ENCODE peak calls at places on chromosomes 6 and 20, in four cellular contexts. C, H, R and O are unnamed samples.

GRCh38 chr20:57481281-57481711 is 43.6 kb downstream of the CTCFL start:
- DNase-seq in C (no peak), H (no peak), R (no peak), O (no peak)

GRCh38 chr6:148343028-148343374 is 363 bp downstream of the SASH1 start:
- DNase-seq in C (no peak), H (no peak), R (no peak), O (no peak)

GRCh38 chr20:44837949-44838348 is 27.6 kb upstream of the RIMS4 start:
- DNase-seq in C (no peak), H (no peak), R (no peak), O (no peak)

GRCh38 chr20:45444050-45444449 is 25.5 kb upstream of the WFDC2 start:
- DNase-seq in C (no peak), H (no peak), R (no peak), O (no peak)

GRCh38 chr6:132464538-132465256 is 48.2 kb downstream of the STX7 start:
- DNase-seq in C (no peak), H (peak; percentile 32), R (no peak), O (no peak)

GRCh38 chr6:52551483-52552277 is 25.2 kb downstream of the TRAM2 start:
- DNase-seq in C (no peak), H (peak; percentile 77), R (peak; percentile 75), O (no peak)

GRCh38 chr20:8132632-8133587 is 844 bp downstream of the PLCB1 start:
- DNase-seq in C (no peak), H (no peak), R (no peak), O (no peak)

GRCh38 chr6:114249522-114249921 is 93.3 kb downstream of the HS3ST5 start:
- DNase-seq in C (no peak), H (no peak), R (no peak), O (no peak)

GRCh38 chr6:158316022-158316421 is 3.8 kb downstream of the TULP4 start:
- DNase-seq in C (peak; percentile 12), H (no peak), R (no peak), O (no peak)

GRCh38 chr6:154448448-154449096 is 61.9 kb downstream of the CNKSR3 start:
- DNase-seq in C (no peak), H (no peak), R (peak; percentile 78), O (peak; percentile 28)

GRCh38 chr20:37114012-37114411 is 18.2 kb upstream of the RBL1 start:
- DNase-seq in C (no peak), H (no peak), R (no peak), O (no peak)

GRCh38 chr6:16921399-16922110 is 160.3 kb upstream of the ATXN1 start:
- DNase-seq in C (no peak), H (no peak), R (no peak), O (no peak)

GRCh38 chr6:85945454-85946185 is 302.9 kb upstream of the SYNCRIP start:
- DNase-seq in C (no peak), H (no peak), R (no peak), O (no peak)

GRCh38 chr6:142236686-142237085 is 65.1 kb upstream of the ADGRG6 start:
- DNase-seq in C (no peak), H (no peak), R (no peak), O (no peak)

GRCh38 chr20:43584448-43585138 is 6.1 kb upstream of the IFT52 start:
- DNase-seq in C (no peak), H (peak; percentile 74), R (no peak), O (no peak)

GRCh38 chr6:30861257-30862048 is 22.9 kb upstream of the DDR1 start:
- DNase-seq in C (no peak), H (no peak), R (no peak), O (no peak)

GRCh38 chr6:125863023-125863422 is 72.3 kb downstream of the NCOA7 start:
- DNase-seq in C (no peak), H (no peak), R (no peak), O (no peak)

GRCh38 chr20:35742741-35743523 is 872 bp upstream of the RBM39 start:
- DNase-seq in C (no peak), H (peak; percentile 69), R (peak; percentile 19), O (no peak)

GRCh38 chr6:131660195-131660594 is 23.1 kb downstream of the ENPP3 start:
- DNase-seq in C (peak; percentile 45), H (no peak), R (no peak), O (no peak)

GRCh38 chr20:25540273-25540672 is 45.1 kb downstream of the NINL start:
- DNase-seq in C (peak; percentile 16), H (no peak), R (no peak), O (no peak)

GRCh38 chr6:111427341-111428116 is 55.5 kb downstream of the REV3L start:
- DNase-seq in C (no peak), H (peak; percentile 85), R (no peak), O (no peak)

GRCh38 chr6:151629791-151630190 is 136.0 kb downstream of the CCDC170 start:
- DNase-seq in C (no peak), H (no peak), R (no peak), O (no peak)
- H3K4me1 ChIP-seq in C (peaks cover 30% of the 10 kb centered on the region), H (peaks cover 40% of the 10 kb centered on the region), R (no peaks in the 10 kb centered on the region), O (no peaks in the 10 kb centered on the region)

GRCh38 chr6:106255306-106255705 is 70.3 kb downstream of the ATG5 start:
- DNase-seq in C (no peak), H (no peak), R (no peak), O (no peak)

GRCh38 chr6:106256201-106256968 is 69.2 kb downstream of the ATG5 start:
- DNase-seq in C (no peak), H (no peak), R (peak; percentile 58), O (no peak)

GRCh38 chr6:106258726-106259125 is 66.8 kb downstream of the ATG5 start:
- DNase-seq in C (no peak), H (no peak), R (no peak), O (no peak)

GRCh38 chr6:106254636-106255035 is 70.9 kb downstream of the ATG5 start:
- DNase-seq in C (no peak), H (no peak), R (no peak), O (no peak)

DNA sequence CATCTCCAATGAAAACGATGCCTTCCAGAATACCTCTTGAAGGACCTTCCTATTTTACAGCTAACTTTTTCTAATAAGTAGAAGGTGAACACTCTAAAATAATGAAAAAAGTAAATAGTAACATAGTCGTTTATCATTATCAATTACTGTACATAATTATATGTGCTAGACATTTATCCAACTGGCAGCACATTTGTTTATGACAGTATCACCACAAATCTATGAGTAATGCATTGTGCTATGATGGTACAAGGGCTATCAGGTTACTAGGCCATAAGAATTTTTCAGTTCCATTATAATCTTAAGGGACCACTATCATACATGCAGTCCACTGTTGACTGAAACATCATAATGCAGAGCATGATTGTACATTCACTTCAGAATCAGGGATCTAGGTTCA is 68.4 kb downstream of the ATG5 start:
- DNase-seq in C (no peak), H (no peak), R (no peak), O (no peak)
- TF ChIP-seq JUND in C (no peak), H (no peak), R (peak; percentile 93), O (peak; percentile 8)

DNA sequence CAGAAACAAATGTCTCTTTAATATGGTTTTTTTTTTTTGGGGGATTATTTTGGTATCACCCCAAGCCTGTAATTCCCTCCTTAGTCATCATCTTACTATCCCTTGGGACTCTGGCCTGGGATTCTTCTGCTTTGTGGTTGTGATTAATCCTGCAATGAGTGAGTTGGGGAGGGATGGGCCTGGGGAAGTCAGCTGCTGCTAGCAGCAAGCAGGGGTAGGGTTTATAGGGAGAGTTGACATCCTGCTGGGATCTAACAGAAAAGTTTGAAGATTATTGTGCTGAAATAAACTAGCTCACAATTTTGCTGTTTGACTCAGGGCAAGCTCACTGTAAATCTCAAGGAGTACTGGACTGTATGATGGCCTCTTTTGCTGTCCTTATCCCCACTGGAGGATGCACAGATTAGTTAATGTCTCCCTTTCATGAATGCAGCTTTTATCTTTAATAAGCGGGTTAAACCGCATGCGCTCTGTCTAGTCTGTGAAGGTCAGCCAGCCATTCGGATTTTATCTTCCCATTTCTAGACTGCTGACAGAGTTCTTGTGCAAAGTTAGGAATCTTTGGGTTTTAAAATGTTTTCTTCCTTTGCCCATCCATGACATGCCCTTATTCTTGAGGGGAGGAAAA is 83.4 kb downstream of the JARID2 start:
- DNase-seq in C (no peak), H (no peak), R (peak; percentile 42), O (no peak)
- H3K4me1 ChIP-seq in C (peaks cover 38% of the 10 kb centered on the region), H (peaks cover 42% of the 10 kb centered on the region), R (peaks cover 27% of the 10 kb centered on the region), O (peaks cover 12% of the 10 kb centered on the region)

GRCh38 chr6:13762648-13763441 is 51.2 kb upstream of the RANBP9 start:
- DNase-seq in C (no peak), H (no peak), R (no peak), O (no peak)
- TF ChIP-seq JUND in C (no peak), H (no peak), R (no peak), O (no peak)

DNA sequence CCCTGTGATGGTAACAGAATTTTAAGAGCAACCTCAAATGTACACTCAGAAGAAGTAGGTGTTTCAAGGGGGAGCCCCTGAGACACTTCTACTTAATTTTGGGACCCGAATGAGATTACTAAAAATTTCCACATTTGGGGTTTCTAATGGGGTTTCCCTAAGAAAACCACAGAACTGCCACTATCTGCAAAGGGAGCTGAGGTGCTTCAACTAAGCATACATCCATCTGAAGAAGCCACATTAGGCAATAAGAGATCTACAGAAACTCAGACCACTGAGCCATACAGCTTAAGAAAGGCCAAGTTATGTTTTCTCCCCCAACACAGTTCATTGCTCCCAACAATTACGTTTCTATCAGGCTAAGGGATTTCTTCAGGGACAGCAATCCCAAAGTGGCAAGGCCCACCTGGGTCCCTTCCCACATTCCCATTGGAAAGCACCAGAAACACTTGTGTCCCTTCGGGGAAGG is 5.2 kb downstream of the BCL2L1 start:
- DNase-seq in C (no peak), H (no peak), R (no peak), O (no peak)
- H3K4me1 ChIP-seq in C (peaks cover 94% of the 10 kb centered on the region), H (peaks cover 81% of the 10 kb centered on the region), R (peaks cover 48% of the 10 kb centered on the region), O (peaks cover 51% of the 10 kb centered on the region)

DNA sequence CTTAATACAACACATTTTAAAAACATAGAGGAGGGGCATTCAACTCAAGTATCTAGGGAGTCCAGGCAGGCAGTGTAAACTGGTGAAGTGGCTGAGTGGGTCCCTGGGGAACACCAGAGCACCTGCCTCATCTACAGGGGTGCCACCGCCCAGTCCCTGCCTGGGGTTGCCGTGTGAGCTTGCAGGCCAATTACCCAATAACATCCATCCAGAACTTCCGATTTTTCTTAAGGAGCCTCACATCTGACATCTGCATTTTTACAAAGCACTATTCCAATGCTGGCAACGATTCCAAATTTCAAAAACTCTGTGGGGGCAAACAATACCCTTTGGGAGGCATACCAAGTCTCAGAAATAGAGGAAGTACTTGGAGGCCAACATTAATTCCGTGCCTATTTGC is 288.4 kb upstream of the TSHZ2 start:
- DNase-seq in C (no peak), H (no peak), R (no peak), O (no peak)
- TF ChIP-seq JUND in C (no peak), H (no peak), R (no peak), O (no peak)

DNA sequence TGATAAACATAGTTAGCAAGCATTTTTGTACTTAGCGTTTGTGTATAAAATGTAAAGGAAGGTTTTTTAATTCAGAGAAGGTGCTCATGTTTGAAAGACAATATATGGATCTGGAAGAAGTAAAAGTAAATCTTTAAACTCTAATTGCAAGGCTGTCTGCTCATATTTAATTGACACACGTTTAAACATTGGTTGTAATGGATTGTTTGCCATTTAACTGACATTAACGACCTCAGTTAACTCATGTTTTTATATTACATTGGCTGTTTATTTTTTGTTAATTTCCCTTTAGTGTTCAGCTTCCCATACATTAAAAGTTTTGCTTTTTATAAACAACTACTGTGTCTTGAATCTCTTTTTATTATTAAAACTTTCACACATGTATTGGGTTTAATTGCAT is 208.1 kb downstream of the ARID1B start:
- DNase-seq in C (no peak), H (no peak), R (no peak), O (no peak)
- H3K4me1 ChIP-seq in C (peaks cover 19% of the 10 kb centered on the region), H (peaks cover 19% of the 10 kb centered on the region), R (no peaks in the 10 kb centered on the region), O (peaks cover 9% of the 10 kb centered on the region)